ENCODE peak calls at places on chromosomes 1 and 21, in six cellular contexts. G, D, I, N, C and O are unnamed samples.

GRCh38 chr1:32972814-32973428 is 8.3 kb upstream of the RNF19B start:
- DNase-seq in I (peak), G (peak), D (no peak), N (peak), C (no peak), O (no peak)

GRCh38 chr1:160189649-160190625 is at the start of gene CASQ1:
- DNase-seq in C (no peak), D (peak), N (no peak), I (no peak), G (no peak), O (no peak)

GRCh38 chr1:204065174-204065985 is 7.5 kb upstream of the SOX13 start:
- DNase-seq in N (peak), I (no peak), D (no peak), C (no peak), G (peak), O (no peak)

GRCh38 chr1:55128418-55128817 is 86.7 kb downstream of the USP24 start:
- DNase-seq in D (no peak), I (no peak), N (no peak), C (no peak), G (no peak), O (no peak)

GRCh38 chr1:229696385-229696784 is 70.3 kb downstream of the URB2 start:
- DNase-seq in C (no peak), N (peak), I (no peak), G (no peak), D (no peak), O (no peak)

GRCh38 chr1:53498555-53499142 is 39.5 kb downstream of the DMRTB1 start:
- DNase-seq in I (no peak), D (no peak), G (no peak), N (no peak), C (no peak), O (no peak)

GRCh38 chr1:9145021-9145668 is 16.2 kb upstream of the GPR157 start:
- DNase-seq in N (no peak), C (no peak), D (peak), G (no peak), I (peak), O (peak)

GRCh38 chr1:10980094-10980577 is 32.3 kb upstream of the TARDBP start:
- DNase-seq in G (peak), D (peak), I (no peak), N (peak), C (no peak), O (no peak)

GRCh38 chr1:91502882-91503184 is 2.2 kb downstream of the CDC7 start:
- DNase-seq in N (no peak), I (no peak), D (no peak), C (no peak), G (no peak), O (no peak)

GRCh38 chr1:119902775-119903442 is 6.6 kb upstream of the ADAM30 start:
- DNase-seq in I (no peak), C (no peak), G (no peak), N (no peak), D (no peak), O (no peak)

GRCh38 chr21:33924766-33925100 is 9.1 kb upstream of the ATP5PO start:
- DNase-seq in G (no peak), N (no peak), C (no peak), D (no peak), I (no peak), O (no peak)

GRCh38 chr1:14968251-14968812 is 185.2 kb upstream of the TMEM51 start:
- DNase-seq in N (peak), C (no peak), G (peak), D (peak), I (no peak), O (no peak)

GRCh38 chr1:160206421-160207117 is 1.4 kb downstream of the PEA15 start:
- DNase-seq in D (peak), G (no peak), C (no peak), I (no peak), N (peak), O (no peak)

GRCh38 chr1:235067396-235068154 is 61.1 kb downstream of the TOMM20 start:
- DNase-seq in I (peak), C (no peak), N (no peak), D (peak), G (peak), O (no peak)

GRCh38 chr1:168321945-168322344 is 41.3 kb downstream of the TBX19 start:
- DNase-seq in N (no peak), D (no peak), I (no peak), G (no peak), C (no peak), O (peak)

GRCh38 chr1:55129194-55129728 is 85.9 kb downstream of the USP24 start:
- DNase-seq in I (no peak), G (no peak), N (no peak), C (no peak), D (no peak), O (no peak)

GRCh38 chr1:22247527-22248218 is 104.8 kb upstream of the WNT4 start:
- DNase-seq in C (no peak), D (no peak), I (no peak), G (no peak), N (no peak), O (no peak)

GRCh38 chr1:69230223-69230622 is 337.5 kb upstream of the LRRC7 start:
- DNase-seq in G (no peak), I (no peak), N (no peak), D (no peak), C (no peak), O (no peak)

GRCh38 chr1:31327381-31327780 is 30.5 kb downstream of the ZCCHC17 start:
- DNase-seq in G (no peak), D (no peak), N (no peak), I (no peak), C (no peak), O (no peak)

GRCh38 chr1:234598974-234599616 is 10.9 kb downstream of the IRF2BP2 start:
- DNase-seq in I (no peak), C (no peak), D (no peak), G (no peak), N (no peak), O (no peak)

GRCh38 chr1:81201779-81202178 is 599.0 kb upstream of the ADGRL2 start:
- DNase-seq in C (no peak), N (no peak), I (no peak), G (no peak), D (no peak), O (no peak)

GRCh38 chr1:24910751-24911650 is 19.1 kb downstream of the RUNX3 start:
- DNase-seq in G (no peak), C (peak), N (no peak), I (peak), D (no peak), O (no peak)